ENCODE peak calls at places on chromosomes 2 and 18, in seven cellular contexts. J, W, R, F, A, K and G are unnamed samples.
A peak's percentile ranks its signal among the peaks of the same experiment; 100 is the strongest.

GRCh38 chr2:25310965-25311865 is 30.5 kb downstream of the DNMT3A start:
- DNase-seq in F (peak; percentile 19), K (peak; percentile 60), J (no peak), R (no peak), A (no peak), W (no peak), G (peak; percentile 54)

GRCh38 chr2:80546766-80547165 is 242.2 kb upstream of the LRRTM1 start:
- DNase-seq in K (no peak), J (no peak), W (no peak), R (no peak), A (no peak), F (no peak), G (no peak)

GRCh38 chr2:100309973-100310719 is 12.2 kb downstream of the LONRF2 start:
- DNase-seq in J (no peak), K (no peak), A (no peak), W (no peak), F (no peak), R (no peak), G (no peak)

GRCh38 chr2:226378733-226379132 is 420.9 kb downstream of the IRS1 start:
- DNase-seq in R (no peak), F (no peak), W (no peak), K (no peak), A (no peak), J (no peak), G (no peak)

GRCh38 chr18:13488281-13488929 is 238.0 kb downstream of the FAM210A start:
- DNase-seq in J (no peak), W (no peak), A (no peak), K (no peak), R (no peak), F (no peak), G (no peak)

GRCh38 chr2:64727843-64728463 is 74.2 kb upstream of the SERTAD2 start:
- DNase-seq in J (no peak), R (peak; percentile 16), A (no peak), F (no peak), W (no peak), K (no peak), G (no peak)

GRCh38 chr2:122267947-122268346 is 512.5 kb downstream of the TSN start:
- DNase-seq in F (no peak), R (no peak), A (no peak), W (no peak), K (no peak), J (no peak), G (no peak)

GRCh38 chr2:181183878-181184553 is 203.6 kb downstream of the UBE2E3 start:
- DNase-seq in F (no peak), R (no peak), K (no peak), A (no peak), J (no peak), W (no peak), G (no peak)

GRCh38 chr2:164697688-164698290 is 76.5 kb upstream of the GRB14 start:
- DNase-seq in A (no peak), K (peak; percentile 43), F (peak; percentile 6), W (no peak), J (no peak), R (no peak), G (peak; percentile 14)

GRCh38 chr2:64259301-64259700 is 115.1 kb upstream of the PELI1 start:
- DNase-seq in W (no peak), K (no peak), J (no peak), F (no peak), A (no peak), R (no peak), G (no peak)

GRCh38 chr2:127469051-127469450 is 50.8 kb downstream of the PROC start:
- DNase-seq in K (no peak), F (no peak), W (no peak), J (no peak), A (no peak), R (no peak), G (no peak)

GRCh38 chr2:36373149-36373880 is 17.7 kb downstream of the CRIM1 start:
- DNase-seq in W (no peak), F (no peak), A (no peak), R (no peak), J (no peak), K (no peak), G (no peak)